ENCODE peak calls at places on chromosomes 7 and 10, in four cellular contexts. Q, S, G and T are unnamed samples.

GRCh38 chr10:50554995-50555568 is 68.7 kb downstream of the SGMS1 start:
- DNase-seq in Q (no peak), S (no peak), G (no peak), T (no peak)

GRCh38 chr10:127150136-127150535 is 46.3 kb downstream of the INSYN2A start:
- DNase-seq in Q (no peak), S (no peak), G (no peak), T (no peak)

GRCh38 chr10:26857991-26858706 is 2.6 kb downstream of the ABI1 start:
- DNase-seq in Q (no peak), S (no peak), G (no peak), T (no peak)

GRCh38 chr7:149819141-149819960 is 18.8 kb upstream of the ZNF862 start:
- DNase-seq in Q (no peak), S (no peak), G (peak; percentile 17), T (peak; percentile 63)

GRCh38 chr7:108088729-108089128 is 41.4 kb downstream of the LAMB4 start:
- DNase-seq in Q (no peak), S (no peak), G (no peak), T (no peak)

GRCh38 chr7:140689199-140690152 is 7.0 kb upstream of the NDUFB2 start:
- DNase-seq in Q (peak; percentile 2), S (no peak), G (no peak), T (no peak)

GRCh38 chr10:84355106-84355505 is 26.7 kb downstream of the CCSER2 start:
- DNase-seq in Q (no peak), S (no peak), G (no peak), T (no peak)

GRCh38 chr10:59852671-59853070 is 53.7 kb downstream of the CCDC6 start:
- DNase-seq in Q (no peak), S (no peak), G (no peak), T (no peak)

GRCh38 chr10:119859422-119860258 is 13.0 kb downstream of the MCMBP start:
- DNase-seq in Q (no peak), S (peak; percentile 2), G (no peak), T (no peak)

GRCh38 chr10:127736915-127737562 is at the start of gene FOXI2:
- DNase-seq in Q (no peak), S (no peak), G (no peak), T (no peak)